ENCODE peak calls at places on chromosomes 2 and 18, in seven cellular contexts. One of them, this sample, is unnamed.

GRCh38 chr2:1282552-1282951 is 130.7 kb upstream of the TPO start:
- DNase-seq in body of pancreas: no peak
- DNase-seq in A549: no peak
- DNase-seq in stomach: no peak
- DNase-seq in Peyer's patch: no peak
- DNase-seq in transverse colon: no peak
- DNase-seq in heart left ventricle: peak
- DNase-seq in this sample: no peak

GRCh38 chr2:43448822-43449110 is 147.1 kb downstream of the THADA start:
- DNase-seq in body of pancreas: no peak
- DNase-seq in A549: peak
- DNase-seq in stomach: no peak
- DNase-seq in Peyer's patch: no peak
- DNase-seq in transverse colon: no peak
- DNase-seq in heart left ventricle: no peak
- DNase-seq in this sample: no peak

GRCh38 chr2:200122683-200123082 is 167.3 kb downstream of the MAIP1 start:
- DNase-seq in body of pancreas: no peak
- DNase-seq in A549: no peak
- DNase-seq in stomach: no peak
- DNase-seq in Peyer's patch: no peak
- DNase-seq in transverse colon: no peak
- DNase-seq in heart left ventricle: no peak
- DNase-seq in this sample: no peak

GRCh38 chr18:4813708-4814107 is 358.6 kb upstream of the DLGAP1 start:
- DNase-seq in body of pancreas: no peak
- DNase-seq in A549: no peak
- DNase-seq in stomach: no peak
- DNase-seq in Peyer's patch: no peak
- DNase-seq in transverse colon: no peak
- DNase-seq in heart left ventricle: no peak
- DNase-seq in this sample: no peak

GRCh38 chr2:18987592-18988073 is 370.8 kb downstream of the OSR1 start:
- DNase-seq in body of pancreas: peak
- DNase-seq in A549: peak
- DNase-seq in stomach: peak
- DNase-seq in Peyer's patch: peak
- DNase-seq in transverse colon: peak
- DNase-seq in heart left ventricle: peak
- DNase-seq in this sample: no peak

GRCh38 chr2:109321570-109321969 is 192.6 kb downstream of the SH3RF3 start:
- DNase-seq in body of pancreas: no peak
- DNase-seq in A549: no peak
- DNase-seq in stomach: no peak
- DNase-seq in Peyer's patch: no peak
- DNase-seq in transverse colon: no peak
- DNase-seq in heart left ventricle: no peak
- DNase-seq in this sample: no peak

GRCh38 chr2:33437297-33437696 is 39.2 kb upstream of the RASGRP3 start:
- DNase-seq in body of pancreas: no peak
- DNase-seq in A549: no peak
- DNase-seq in stomach: no peak
- DNase-seq in Peyer's patch: no peak
- DNase-seq in transverse colon: no peak
- DNase-seq in heart left ventricle: no peak
- DNase-seq in this sample: no peak

GRCh38 chr2:216172493-216172892 is 63.3 kb downstream of the XRCC5 start:
- DNase-seq in body of pancreas: no peak
- DNase-seq in A549: no peak
- DNase-seq in stomach: no peak
- DNase-seq in Peyer's patch: no peak
- DNase-seq in transverse colon: no peak
- DNase-seq in heart left ventricle: no peak
- DNase-seq in this sample: no peak

GRCh38 chr18:37578886-37579513 is 13.4 kb upstream of the CELF4 start:
- DNase-seq in body of pancreas: no peak
- DNase-seq in A549: peak
- DNase-seq in stomach: no peak
- DNase-seq in Peyer's patch: no peak
- DNase-seq in transverse colon: no peak
- DNase-seq in heart left ventricle: no peak
- DNase-seq in this sample: no peak

GRCh38 chr2:207782238-207783030 is 12.7 kb upstream of the FZD5 start:
- DNase-seq in body of pancreas: peak
- DNase-seq in A549: no peak
- DNase-seq in stomach: peak
- DNase-seq in Peyer's patch: no peak
- DNase-seq in transverse colon: peak
- DNase-seq in heart left ventricle: no peak
- DNase-seq in this sample: peak

DNA sequence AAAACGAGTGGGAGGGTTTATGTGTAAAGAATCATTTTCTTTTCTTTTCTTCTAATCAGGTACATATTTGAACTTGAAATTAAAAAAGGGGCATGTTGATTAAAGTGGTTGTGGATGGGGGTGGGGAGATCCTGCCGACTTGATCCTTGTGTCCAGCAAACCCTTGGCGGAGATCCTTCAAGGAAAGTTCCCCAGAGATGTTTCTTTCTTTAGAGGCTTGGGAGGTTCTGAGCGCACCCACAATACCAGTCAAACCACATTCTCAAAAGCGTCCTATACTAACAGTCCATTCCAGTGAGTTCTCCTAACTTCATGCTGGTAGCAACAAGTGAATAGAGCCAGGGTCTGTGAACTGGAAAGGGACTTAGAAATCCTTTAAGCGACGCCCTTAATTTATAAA is 49.2 kb downstream of the MYCN start:
- DNase-seq in body of pancreas: no peak
- DNase-seq in A549: no peak
- DNase-seq in stomach: peak
- DNase-seq in Peyer's patch: no peak
- DNase-seq in transverse colon: no peak
- DNase-seq in heart left ventricle: no peak
- DNase-seq in this sample: no peak
- TF ChIP-seq POLR2A in body of pancreas: no peak
- TF ChIP-seq POLR2A in A549: no peak
- TF ChIP-seq POLR2A in stomach: no peak
- TF ChIP-seq POLR2A in Peyer's patch: no peak
- TF ChIP-seq POLR2A in transverse colon: no peak
- TF ChIP-seq POLR2A in heart left ventricle: no peak
- TF ChIP-seq POLR2A in this sample: no peak

GRCh38 chr2:47172922-47173695 is 18.0 kb upstream of the STPG4 start:
- DNase-seq in body of pancreas: no peak
- DNase-seq in A549: no peak
- DNase-seq in stomach: no peak
- DNase-seq in Peyer's patch: no peak
- DNase-seq in transverse colon: no peak
- DNase-seq in heart left ventricle: no peak
- DNase-seq in this sample: no peak
- TF ChIP-seq POLR2A in body of pancreas: no peak
- TF ChIP-seq POLR2A in A549: no peak
- TF ChIP-seq POLR2A in stomach: no peak
- TF ChIP-seq POLR2A in Peyer's patch: no peak
- TF ChIP-seq POLR2A in transverse colon: no peak
- TF ChIP-seq POLR2A in heart left ventricle: no peak
- TF ChIP-seq POLR2A in this sample: no peak

GRCh38 chr2:51013060-51013746 is 18.7 kb downstream of the NRXN1 start:
- DNase-seq in body of pancreas: peak
- DNase-seq in A549: no peak
- DNase-seq in stomach: peak
- DNase-seq in Peyer's patch: no peak
- DNase-seq in transverse colon: peak
- DNase-seq in heart left ventricle: no peak
- DNase-seq in this sample: peak
- TF ChIP-seq POLR2A in body of pancreas: no peak
- TF ChIP-seq POLR2A in A549: no peak
- TF ChIP-seq POLR2A in stomach: no peak
- TF ChIP-seq POLR2A in Peyer's patch: no peak
- TF ChIP-seq POLR2A in transverse colon: no peak
- TF ChIP-seq POLR2A in heart left ventricle: no peak
- TF ChIP-seq POLR2A in this sample: no peak

GRCh38 chr18:63397349-63397748 is 24.9 kb downstream of the VPS4B start:
- DNase-seq in body of pancreas: no peak
- DNase-seq in A549: no peak
- DNase-seq in stomach: no peak
- DNase-seq in Peyer's patch: no peak
- DNase-seq in transverse colon: no peak
- DNase-seq in heart left ventricle: no peak
- DNase-seq in this sample: no peak

GRCh38 chr18:63399300-63399699 is 23.0 kb downstream of the VPS4B start:
- DNase-seq in body of pancreas: no peak
- DNase-seq in A549: no peak
- DNase-seq in stomach: no peak
- DNase-seq in Peyer's patch: no peak
- DNase-seq in transverse colon: no peak
- DNase-seq in heart left ventricle: no peak
- DNase-seq in this sample: no peak

GRCh38 chr18:63407734-63408133 is 14.5 kb downstream of the VPS4B start:
- DNase-seq in body of pancreas: no peak
- DNase-seq in A549: no peak
- DNase-seq in stomach: no peak
- DNase-seq in Peyer's patch: no peak
- DNase-seq in transverse colon: no peak
- DNase-seq in heart left ventricle: no peak
- DNase-seq in this sample: no peak

GRCh38 chr18:63405986-63406385 is 16.3 kb downstream of the VPS4B start:
- DNase-seq in body of pancreas: peak
- DNase-seq in A549: no peak
- DNase-seq in stomach: no peak
- DNase-seq in Peyer's patch: no peak
- DNase-seq in transverse colon: no peak
- DNase-seq in heart left ventricle: peak
- DNase-seq in this sample: peak

DNA sequence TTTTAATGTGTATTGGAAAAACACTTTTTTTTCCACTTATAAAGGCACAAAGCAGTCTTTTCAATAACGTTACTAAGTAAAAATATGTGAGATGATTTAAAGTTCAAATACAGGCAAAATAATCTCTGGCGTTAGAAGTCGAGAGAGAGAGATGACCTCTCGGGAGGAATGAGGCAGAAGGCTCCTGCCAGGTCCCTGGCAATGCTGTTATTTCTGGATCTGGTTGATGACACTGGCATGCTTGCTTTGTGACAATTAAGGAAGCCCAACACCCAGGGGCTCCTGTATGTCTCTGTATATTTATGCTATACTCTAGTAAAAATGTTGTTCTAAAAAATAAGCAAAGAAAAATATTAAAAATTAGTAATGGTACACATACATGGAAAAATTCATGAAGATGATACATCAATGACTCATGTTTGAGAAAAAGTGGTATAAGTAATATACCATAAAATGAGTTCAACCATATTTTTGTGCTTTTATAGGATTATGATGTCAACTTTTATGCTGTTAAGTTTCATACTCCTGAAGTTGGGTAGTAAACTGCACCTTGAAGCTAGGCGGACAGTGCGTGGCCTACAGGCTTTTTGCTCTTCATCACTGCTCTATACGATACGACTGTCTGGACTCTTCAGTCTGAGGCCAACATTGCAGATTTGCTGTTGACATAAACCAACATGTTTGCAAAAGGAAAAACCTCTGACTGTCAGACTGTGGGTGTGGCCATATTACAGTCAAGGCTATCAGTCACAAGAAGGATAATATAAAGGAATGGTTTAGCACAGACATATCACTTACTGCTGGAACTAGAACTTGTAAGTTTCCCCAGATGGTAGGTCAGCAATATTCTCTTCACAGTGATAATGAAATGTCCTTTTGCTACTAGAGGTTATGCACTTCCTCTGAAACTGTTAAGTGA is 19.8 kb downstream of the VPS4B start:
- DNase-seq in body of pancreas: no peak
- DNase-seq in A549: no peak
- DNase-seq in stomach: no peak
- DNase-seq in Peyer's patch: no peak
- DNase-seq in transverse colon: no peak
- DNase-seq in heart left ventricle: peak
- DNase-seq in this sample: no peak
- TF ChIP-seq POLR2A in body of pancreas: no peak
- TF ChIP-seq POLR2A in A549: no peak
- TF ChIP-seq POLR2A in stomach: no peak
- TF ChIP-seq POLR2A in Peyer's patch: no peak
- TF ChIP-seq POLR2A in transverse colon: no peak
- TF ChIP-seq POLR2A in heart left ventricle: no peak
- TF ChIP-seq POLR2A in this sample: no peak

GRCh38 chr2:26067186-26067974 is 33.5 kb downstream of the RAB10 start:
- DNase-seq in body of pancreas: no peak
- DNase-seq in A549: no peak
- DNase-seq in stomach: no peak
- DNase-seq in Peyer's patch: no peak
- DNase-seq in transverse colon: no peak
- DNase-seq in heart left ventricle: no peak
- DNase-seq in this sample: no peak

GRCh38 chr2:26064846-26065245 is 31.0 kb downstream of the RAB10 start:
- DNase-seq in body of pancreas: no peak
- DNase-seq in A549: peak
- DNase-seq in stomach: no peak
- DNase-seq in Peyer's patch: no peak
- DNase-seq in transverse colon: no peak
- DNase-seq in heart left ventricle: no peak
- DNase-seq in this sample: no peak

GRCh38 chr2:26070684-26071189 is 36.9 kb downstream of the RAB10 start:
- DNase-seq in body of pancreas: no peak
- DNase-seq in A549: no peak
- DNase-seq in stomach: no peak
- DNase-seq in Peyer's patch: no peak
- DNase-seq in transverse colon: no peak
- DNase-seq in heart left ventricle: no peak
- DNase-seq in this sample: no peak

GRCh38 chr2:26067980-26068507 is 34.2 kb downstream of the RAB10 start:
- DNase-seq in body of pancreas: no peak
- DNase-seq in A549: no peak
- DNase-seq in stomach: no peak
- DNase-seq in Peyer's patch: no peak
- DNase-seq in transverse colon: no peak
- DNase-seq in heart left ventricle: no peak
- DNase-seq in this sample: no peak

DNA sequence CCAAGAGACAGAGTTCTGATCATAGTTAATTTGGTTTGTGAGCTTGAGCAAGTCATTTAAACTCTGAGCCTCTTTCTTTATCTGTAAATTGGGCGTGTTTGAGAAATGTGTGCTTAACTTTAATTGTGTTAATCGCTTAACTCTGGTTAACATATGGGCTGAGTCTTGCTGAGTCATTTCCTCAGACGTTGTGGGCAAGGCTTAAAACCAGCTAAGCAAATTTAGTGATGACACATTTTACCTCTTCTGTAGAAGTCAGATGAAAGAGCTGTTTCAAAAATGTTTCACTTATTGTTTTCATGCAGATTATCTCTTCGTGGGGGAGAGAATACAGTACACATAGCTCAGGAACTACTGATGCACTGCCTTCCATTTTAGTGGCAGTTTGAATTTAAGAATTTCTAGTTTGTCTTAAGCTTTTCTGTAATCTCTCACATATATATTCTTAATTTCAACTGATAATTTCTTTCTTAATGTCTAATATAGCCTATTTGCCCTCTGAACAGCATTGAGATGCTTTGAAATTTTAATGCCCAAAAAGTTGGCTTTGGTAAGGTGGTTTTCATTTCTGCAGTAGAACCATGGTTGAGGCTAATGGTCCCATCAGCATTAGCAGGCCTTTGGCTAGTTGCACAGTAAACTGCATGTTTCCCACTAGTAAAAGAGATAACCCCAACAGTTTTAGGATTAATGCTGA is 34.9 kb downstream of the RAB10 start:
- DNase-seq in body of pancreas: no peak
- DNase-seq in A549: peak
- DNase-seq in stomach: no peak
- DNase-seq in Peyer's patch: no peak
- DNase-seq in transverse colon: peak
- DNase-seq in heart left ventricle: no peak
- DNase-seq in this sample: no peak
- TF ChIP-seq POLR2A in body of pancreas: no peak
- TF ChIP-seq POLR2A in A549: no peak
- TF ChIP-seq POLR2A in stomach: no peak
- TF ChIP-seq POLR2A in Peyer's patch: no peak
- TF ChIP-seq POLR2A in transverse colon: no peak
- TF ChIP-seq POLR2A in heart left ventricle: no peak
- TF ChIP-seq POLR2A in this sample: no peak